ENCODE peak calls at places on chromosome 6, in eight cellular contexts. A, J, R, G, X, L, V and Z are unnamed samples.

GRCh38 chr6:136076496-136076895 is 173.6 kb downstream of the MTFR2 start:
- DNase-seq in X (no peak), G (no peak), J (no peak), A (no peak), R (no peak), L (no peak), V (no peak), Z (no peak)

GRCh38 chr6:47485083-47485482 is 7.5 kb downstream of the CD2AP start:
- DNase-seq in L (no peak), R (no peak), G (no peak), V (no peak), A (no peak), X (no peak), J (no peak), Z (no peak)

GRCh38 chr6:44487611-44488010 is 100.1 kb downstream of the CDC5L start:
- DNase-seq in A (no peak), X (no peak), G (no peak), L (no peak), J (no peak), R (no peak), V (no peak), Z (no peak)

GRCh38 chr6:27582928-27583725 is 110.2 kb upstream of the ZNF184 start:
- DNase-seq in A (no peak), X (peak), G (no peak), L (no peak), V (no peak), R (no peak), J (no peak), Z (no peak)

GRCh38 chr6:29491574-29491973 is 3.8 kb upstream of the MAS1L start:
- DNase-seq in G (no peak), L (no peak), R (no peak), V (no peak), J (no peak), X (no peak), A (no peak), Z (no peak)

GRCh38 chr6:55822815-55823214 is 52.6 kb downstream of the BMP5 start:
- DNase-seq in R (no peak), J (no peak), X (no peak), A (no peak), V (no peak), L (no peak), G (no peak), Z (no peak)

GRCh38 chr6:54191460-54191859 is 80.2 kb downstream of the MLIP start:
- DNase-seq in L (no peak), G (no peak), X (no peak), R (no peak), J (no peak), V (no peak), A (no peak), Z (no peak)

GRCh38 chr6:115847671-115848070 is 213.0 kb downstream of the FRK start:
- DNase-seq in J (no peak), G (no peak), A (no peak), L (no peak), V (no peak), X (no peak), R (no peak), Z (no peak)

GRCh38 chr6:63636516-63636968 is 940 bp downstream of the PHF3 start:
- DNase-seq in A (peak), L (peak), R (peak), G (peak), V (peak), J (peak), X (no peak), Z (peak)

GRCh38 chr6:2810092-2810671 is 31.5 kb downstream of the SERPINB1 start:
- DNase-seq in J (no peak), R (no peak), A (no peak), G (no peak), V (no peak), L (no peak), X (no peak), Z (no peak)

GRCh38 chr6:104689551-104690205 is 170.0 kb downstream of the HACE1 start:
- DNase-seq in R (no peak), J (no peak), V (no peak), X (no peak), A (no peak), L (no peak), G (no peak), Z (no peak)

GRCh38 chr6:148818939-148819575 is 72.2 kb downstream of the UST start:
- DNase-seq in R (no peak), G (no peak), A (no peak), J (no peak), V (no peak), L (no peak), X (no peak), Z (no peak)

GRCh38 chr6:161011509-161012480 is 20.2 kb downstream of the MAP3K4 start:
- DNase-seq in V (no peak), J (no peak), X (no peak), L (no peak), A (no peak), G (no peak), R (no peak), Z (no peak)

GRCh38 chr6:859936-860335 is 167.0 kb upstream of the EXOC2 start:
- DNase-seq in G (no peak), V (no peak), A (no peak), L (no peak), X (no peak), R (no peak), J (no peak), Z (no peak)

GRCh38 chr6:42661540-42662153 is 60.8 kb downstream of the PRPH2 start:
- DNase-seq in R (peak), V (peak), X (peak), L (peak), J (peak), G (peak), A (peak), Z (peak)

GRCh38 chr6:54493138-54493537 is 184.9 kb downstream of the TINAG start:
- DNase-seq in J (no peak), X (no peak), V (no peak), A (no peak), G (no peak), R (no peak), L (no peak), Z (no peak)

GRCh38 chr6:100948381-100949133 is 67.4 kb upstream of the ASCC3 start:
- DNase-seq in L (no peak), V (no peak), X (no peak), J (no peak), A (no peak), G (no peak), R (no peak), Z (no peak)

GRCh38 chr6:144362042-144363018 is 77.2 kb downstream of the UTRN start:
- DNase-seq in X (no peak), L (no peak), J (no peak), R (no peak), G (no peak), V (no peak), A (no peak), Z (no peak)